ENCODE peak calls at places on chromosomes 2 and 18, in nine cellular contexts. N, A, O, P, E, R, C, Q and V are unnamed samples.

GRCh38 chr18:77918738-77919137 is 669.1 kb downstream of the GALR1 start:
- DNase-seq in N (no peak), A (no peak), O (no peak), P (no peak), E (no peak), R (no peak), C (no peak), Q (no peak), V (no peak)

GRCh38 chr2:66537001-66537400 is 102.1 kb downstream of the MEIS1 start:
- DNase-seq in N (no peak), A (no peak), O (no peak), P (no peak), E (no peak), R (no peak), C (peak; percentile 99), Q (no peak), V (no peak)

GRCh38 chr2:46091004-46091403 is 206.2 kb upstream of the EPAS1 start:
- DNase-seq in N (no peak), A (no peak), O (no peak), P (peak; percentile 16), E (no peak), R (no peak), C (no peak), Q (no peak), V (no peak)

GRCh38 chr2:145106293-145106692 is 586.4 kb upstream of the ZEB2 start:
- DNase-seq in N (no peak), A (no peak), O (no peak), P (no peak), E (no peak), R (no peak), C (no peak), Q (no peak), V (no peak)

GRCh38 chr2:71602581-71602980 is 149.2 kb downstream of the DYSF start:
- DNase-seq in N (no peak), A (no peak), O (no peak), P (peak; percentile 4), E (no peak), R (no peak), C (no peak), Q (no peak), V (no peak)

GRCh38 chr2:108637304-108637669 is 82.0 kb upstream of the RANBP2 start:
- DNase-seq in N (no peak), A (peak; percentile 97), O (peak; percentile 89), P (no peak), E (peak; percentile 18), R (no peak), C (no peak), Q (peak; percentile 95), V (no peak)

GRCh38 chr2:71610671-71611070 is 157.3 kb downstream of the DYSF start:
- DNase-seq in N (no peak), A (no peak), O (no peak), P (peak; percentile 2), E (peak; percentile 12), R (no peak), C (no peak), Q (no peak), V (no peak)

GRCh38 chr2:126775300-126775985 is 119.5 kb downstream of the GYPC start:
- DNase-seq in N (no peak), A (no peak), O (no peak), P (no peak), E (no peak), R (no peak), C (no peak), Q (no peak), V (no peak)

GRCh38 chr2:152383702-152384101 is 48.7 kb downstream of the FMNL2 start:
- DNase-seq in N (no peak), A (peak; percentile 16), O (no peak), P (no peak), E (no peak), R (no peak), C (no peak), Q (no peak), V (no peak)

GRCh38 chr2:190534310-190535118 is at the start of gene NEMP2:
- DNase-seq in N (peak; percentile 53), A (peak; percentile 33), O (peak; percentile 79), P (peak; percentile 83), E (peak; percentile 83), R (peak; percentile 83), C (peak; percentile 73), Q (peak; percentile 34), V (peak; percentile 80)

GRCh38 chr2:46116616-46117015 is 180.6 kb upstream of the EPAS1 start:
- DNase-seq in N (no peak), A (peak; percentile 82), O (no peak), P (no peak), E (no peak), R (no peak), C (no peak), Q (no peak), V (no peak)

GRCh38 chr18:22713511-22713910 is 219.6 kb upstream of the RBBP8 start:
- DNase-seq in N (no peak), A (peak; percentile 49), O (no peak), P (no peak), E (no peak), R (no peak), C (no peak), Q (no peak), V (no peak)

GRCh38 chr2:203155406-203155805 is 83.4 kb upstream of the CYP20A1 start:
- DNase-seq in N (no peak), A (no peak), O (no peak), P (no peak), E (no peak), R (no peak), C (peak; percentile 2), Q (no peak), V (no peak)

GRCh38 chr2:115999039-115999438 is 1556.6 kb downstream of the DPP10 start:
- DNase-seq in N (no peak), A (no peak), O (no peak), P (no peak), E (no peak), R (no peak), C (no peak), Q (no peak), V (no peak)

GRCh38 chr2:38092196-38092902 is 16.4 kb upstream of the CYP1B1 start:
- DNase-seq in N (no peak), A (peak; percentile 68), O (peak; percentile 46), P (no peak), E (no peak), R (no peak), C (no peak), Q (peak; percentile 81), V (no peak)

GRCh38 chr2:73983322-73984202 is 1.1 kb upstream of the TET3 start:
- DNase-seq in N (no peak), A (no peak), O (no peak), P (peak; percentile 67), E (peak; percentile 98), R (no peak), C (peak; percentile 82), Q (no peak), V (peak; percentile 93)

GRCh38 chr2:126668254-126668653 is 12.3 kb downstream of the GYPC start:
- DNase-seq in N (no peak), A (no peak), O (no peak), P (no peak), E (no peak), R (no peak), C (no peak), Q (no peak), V (no peak)

GRCh38 chr2:130744287-130745117 is 10.8 kb upstream of the AMER3 start:
- DNase-seq in N (no peak), A (no peak), O (no peak), P (no peak), E (peak; percentile 67), R (peak; percentile 74), C (no peak), Q (no peak), V (no peak)

GRCh38 chr18:37762076-37762475 is 196.5 kb upstream of the CELF4 start:
- DNase-seq in N (no peak), A (no peak), O (no peak), P (no peak), E (no peak), R (no peak), C (no peak), Q (no peak), V (no peak)

GRCh38 chr2:37654932-37655331 is 16.5 kb downstream of the CDC42EP3 start:
- DNase-seq in N (peak; percentile 65), A (peak; percentile 77), O (no peak), P (no peak), E (no peak), R (no peak), C (peak; percentile 35), Q (no peak), V (no peak)